ENCODE peak calls at places on chromosomes 5 and 9, in five cellular contexts. D, L, C, Y and M are unnamed samples.

GRCh38 chr9:80285325-80285724 is 713.6 kb downstream of the TLE4 start:
- DNase-seq in C (no peak), Y (no peak), D (peak; percentile 56), L (peak; percentile 67), M (no peak)

GRCh38 chr5:52989025-52989780 is at the start of gene ITGA2:
- DNase-seq in Y (no peak), L (peak; percentile 71), C (peak; percentile 71), D (peak; percentile 36), M (peak; percentile 88)

GRCh38 chr5:103862398-103862797 is 299.8 kb upstream of the NUDT12 start:
- DNase-seq in C (no peak), D (no peak), Y (no peak), L (no peak), M (no peak)

GRCh38 chr9:120757268-120757900 is 35.8 kb downstream of the FBXW2 start:
- DNase-seq in C (no peak), D (no peak), L (no peak), Y (no peak), M (no peak)

GRCh38 chr5:35337332-35338168 is 107.3 kb upstream of the PRLR start:
- DNase-seq in L (peak; percentile 81), D (no peak), C (no peak), Y (no peak), M (no peak)

GRCh38 chr5:116699348-116699747 is 124.7 kb upstream of the SEMA6A start:
- DNase-seq in L (no peak), D (no peak), Y (no peak), C (no peak), M (no peak)

GRCh38 chr5:125424374-125424773 is 677.9 kb upstream of the ZNF608 start:
- DNase-seq in L (no peak), Y (no peak), C (no peak), D (no peak), M (no peak)

GRCh38 chr5:95761771-95762680 is 30.9 kb downstream of the RHOBTB3 start:
- DNase-seq in Y (no peak), C (no peak), L (no peak), D (peak; percentile 70), M (no peak)

GRCh38 chr5:172133359-172134029 is 54.5 kb downstream of the STK10 start:
- DNase-seq in Y (peak; percentile 66), D (peak; percentile 77), L (no peak), C (peak; percentile 69), M (no peak)

GRCh38 chr5:125059255-125060050 is 313.0 kb upstream of the ZNF608 start:
- DNase-seq in L (no peak), C (no peak), Y (no peak), D (peak; percentile 14), M (no peak)

GRCh38 chr9:126428524-126429175 is 102.0 kb downstream of the MVB12B start:
- DNase-seq in L (no peak), Y (no peak), D (no peak), C (peak; percentile 24), M (no peak)

GRCh38 chr9:106892632-106893031 is 29.7 kb downstream of the ZNF462 start:
- DNase-seq in L (peak; percentile 94), Y (no peak), D (peak; percentile 98), C (no peak), M (peak; percentile 86)

GRCh38 chr9:75451045-75451444 is 362.7 kb downstream of the OSTF1 start:
- DNase-seq in D (no peak), C (no peak), Y (no peak), L (no peak), M (no peak)

GRCh38 chr5:180281706-180282105 is 10.2 kb downstream of the MAPK9 start:
- DNase-seq in L (no peak), Y (no peak), D (no peak), C (no peak), M (no peak)

GRCh38 chr9:112125961-112126388 is 49.1 kb downstream of the SUSD1 start:
- DNase-seq in D (no peak), L (no peak), C (no peak), Y (no peak), M (no peak)

GRCh38 chr5:62271370-62271769 is 34.6 kb upstream of the KIF2A start:
- DNase-seq in C (no peak), Y (no peak), D (no peak), L (no peak), M (no peak)

GRCh38 chr5:62268239-62268638 is 37.8 kb upstream of the KIF2A start:
- DNase-seq in L (peak; percentile 8), C (no peak), D (no peak), Y (no peak), M (no peak)

GRCh38 chr9:135320331-135320730 is 159.3 kb upstream of the PPP1R26 start:
- DNase-seq in C (no peak), Y (no peak), L (no peak), D (no peak), M (no peak)

GRCh38 chr5:132094393-132095076 is 20.9 kb downstream of the CSF2 start:
- DNase-seq in Y (peak; percentile 48), L (no peak), C (no peak), D (peak; percentile 97), M (no peak)

DNA sequence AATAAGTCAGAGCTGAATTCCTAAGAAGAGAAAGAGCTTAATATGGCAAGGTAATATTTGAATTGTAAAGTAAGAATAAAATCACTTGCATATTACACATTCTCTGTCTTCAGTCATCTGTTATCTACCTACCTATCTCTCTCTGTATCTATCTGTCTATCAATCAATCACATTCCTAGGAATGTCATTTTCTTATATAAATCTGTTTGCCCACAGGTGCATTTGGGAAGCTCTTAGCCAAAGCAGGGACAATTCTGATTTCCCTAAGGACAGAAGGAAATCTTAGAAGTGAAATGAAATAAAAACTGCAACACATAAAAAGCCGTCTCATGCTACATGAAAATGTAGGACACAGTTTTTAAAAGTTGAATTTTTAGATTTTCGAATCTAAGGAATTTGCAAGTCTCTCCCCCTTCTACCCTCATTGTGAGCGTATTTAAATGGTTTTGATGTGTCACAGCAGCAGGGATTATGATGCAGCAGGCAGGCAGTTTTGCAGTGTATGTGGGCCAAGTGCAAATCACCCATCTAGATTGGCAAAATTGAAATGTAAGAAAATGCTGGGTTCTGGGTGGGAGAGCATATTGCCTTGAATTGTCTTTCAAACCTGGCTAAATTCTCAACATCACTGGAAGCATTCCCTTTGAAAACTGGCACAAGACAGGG is 155.7 kb downstream of the ACER2 start:
- DNase-seq in D (no peak), L (no peak), C (no peak), Y (no peak), M (no peak)
- H3K4me3 ChIP-seq in D (no peak overlapping the region), L (no peak overlapping the region), C (no peak overlapping the region), Y (no peak overlapping the region), M (no peak overlapping the region)

GRCh38 chr5:1856596-1857255 is 26.0 kb downstream of the IRX4 start:
- DNase-seq in C (no peak), Y (no peak), L (peak; percentile 41), D (no peak), M (no peak)
- H3K4me3 ChIP-seq in C (peak overlapping the region; percentile 28), Y (no peak overlapping the region), L (no peak overlapping the region), D (no peak overlapping the region), M (no peak overlapping the region)

DNA sequence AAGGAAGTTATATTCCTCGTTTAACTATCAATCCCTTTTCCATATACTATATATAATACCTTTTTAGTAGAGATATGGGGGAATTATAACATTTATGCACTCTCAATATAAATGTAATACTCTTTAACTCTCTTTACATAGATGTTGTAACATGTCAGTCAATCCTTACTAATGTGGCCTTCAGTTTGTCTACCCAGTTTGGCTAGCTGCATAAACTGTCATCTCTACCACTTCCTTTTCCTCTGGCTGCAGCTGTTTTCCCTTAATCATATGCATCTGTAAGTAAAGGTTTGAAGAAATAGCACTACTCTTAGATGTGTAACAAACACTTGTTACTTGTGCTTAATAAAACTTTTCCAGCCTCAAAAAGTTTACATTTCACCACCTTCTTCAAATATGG is 13.4 kb downstream of the ABHD17B start:
- DNase-seq in C (no peak), L (no peak), Y (no peak), D (no peak), M (no peak)
- H3K4me3 ChIP-seq in C (no peak overlapping the region), L (no peak overlapping the region), Y (no peak overlapping the region), D (no peak overlapping the region), M (no peak overlapping the region)

GRCh38 chr5:154467655-154468354 is 10.2 kb downstream of the HAND1 start:
- DNase-seq in Y (peak; percentile 51), C (peak; percentile 83), D (peak; percentile 57), L (peak; percentile 90), M (peak; percentile 85)

GRCh38 chr5:154472871-154473580 is 5.0 kb downstream of the HAND1 start:
- DNase-seq in C (no peak), D (no peak), L (peak; percentile 80), Y (no peak), M (no peak)

GRCh38 chr5:154466671-154467070 is 11.4 kb downstream of the HAND1 start:
- DNase-seq in D (no peak), L (peak; percentile 3), C (no peak), Y (no peak), M (no peak)

GRCh38 chr5:154470949-154471870 is 6.8 kb downstream of the HAND1 start:
- DNase-seq in L (peak; percentile 25), Y (no peak), D (no peak), C (no peak), M (no peak)

DNA sequence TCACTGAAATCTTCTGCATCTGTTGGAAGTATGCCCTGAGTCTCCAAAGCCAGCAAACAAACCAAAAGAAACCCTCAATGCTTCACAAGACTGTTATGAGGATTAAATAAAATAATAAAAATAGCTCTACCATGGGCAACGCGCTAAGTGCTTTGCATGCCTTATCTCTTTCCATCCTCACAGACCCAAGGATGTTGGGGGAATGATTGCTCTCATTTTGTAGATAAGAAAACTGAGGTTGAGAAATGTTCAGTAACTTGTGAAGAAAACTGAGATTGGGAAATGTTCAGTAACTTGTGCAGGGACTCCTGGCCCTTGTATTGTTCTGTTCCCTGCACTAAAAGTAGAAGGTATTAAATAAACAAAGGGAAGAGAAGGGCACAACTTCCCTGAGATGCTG is 7.9 kb downstream of the HAND1 start:
- DNase-seq in D (no peak), L (no peak), C (no peak), Y (no peak), M (no peak)
- H3K4me3 ChIP-seq in D (no peak overlapping the region), L (no peak overlapping the region), C (no peak overlapping the region), Y (no peak overlapping the region), M (no peak overlapping the region)

DNA sequence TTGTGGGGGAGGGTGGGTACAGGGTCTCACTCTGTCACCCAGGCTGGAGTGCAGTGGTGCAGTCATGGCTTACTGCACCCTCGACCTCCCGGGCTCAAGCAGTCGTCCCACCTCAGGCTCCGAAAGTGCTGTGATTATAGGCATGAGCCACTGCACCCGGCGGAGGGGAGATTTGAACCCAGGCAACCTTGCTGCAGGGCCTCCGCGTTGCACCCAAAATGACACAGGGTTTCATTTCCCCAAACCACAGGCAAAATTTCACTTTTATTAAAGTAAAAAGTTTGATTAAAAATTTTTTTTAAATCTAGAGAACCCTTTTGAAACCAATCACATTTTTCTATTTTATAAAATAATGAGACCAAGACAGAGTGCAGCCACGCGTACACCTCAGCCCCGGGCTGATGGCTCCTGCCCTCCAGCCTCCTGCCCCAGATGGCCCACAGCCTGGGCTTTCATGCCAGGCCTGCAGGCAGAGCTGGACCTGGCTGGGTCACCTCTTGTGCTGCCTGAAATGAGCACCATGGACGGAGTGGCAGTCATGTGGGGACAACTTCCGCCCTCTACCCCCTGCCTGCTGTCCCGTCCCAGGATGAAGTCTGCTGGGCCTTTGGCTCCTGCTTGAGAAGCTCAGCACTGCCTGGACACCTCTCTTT is 30.5 kb downstream of the USP20 start:
- DNase-seq in C (no peak), Y (no peak), L (no peak), D (no peak), M (peak; percentile 62)
- H3K4me3 ChIP-seq in C (no peak overlapping the region), Y (no peak overlapping the region), L (no peak overlapping the region), D (no peak overlapping the region), M (no peak overlapping the region)

GRCh38 chr5:14512574-14512973 is 69.0 kb upstream of the OTULINL start:
- DNase-seq in C (no peak), D (no peak), Y (no peak), L (no peak), M (no peak)
- H3K4me3 ChIP-seq in C (no peak overlapping the region), D (no peak overlapping the region), Y (no peak overlapping the region), L (no peak overlapping the region), M (no peak overlapping the region)